ENCODE peak calls at places on chromosomes 16 and 17, in ten cellular contexts. One of them, this sample, is unnamed.

GRCh38 chr17:31226950-31227349 is 70.1 kb downstream of the OMG start:
- DNase-seq in psoas muscle: no peak
- DNase-seq in uterus: no peak
- DNase-seq in body of pancreas: no peak
- DNase-seq in PC-9: no peak
- DNase-seq in tibial artery: no peak
- DNase-seq in CD8-positive, alpha-beta T cell: no peak
- DNase-seq in A549: no peak
- DNase-seq in fibroblast of lung: no peak
- DNase-seq in PC-3: no peak
- DNase-seq in this sample: no peak

GRCh38 chr16:17416461-17417221 is 54.1 kb downstream of the XYLT1 start:
- DNase-seq in psoas muscle: no peak
- DNase-seq in uterus: no peak
- DNase-seq in body of pancreas: peak; percentile 59
- DNase-seq in PC-9: no peak
- DNase-seq in tibial artery: peak; percentile 55
- DNase-seq in CD8-positive, alpha-beta T cell: peak; percentile 38
- DNase-seq in A549: no peak
- DNase-seq in fibroblast of lung: peak; percentile 16
- DNase-seq in PC-3: no peak
- DNase-seq in this sample: peak; percentile 63

GRCh38 chr16:85833540-85833914 is 34.0 kb downstream of the COX4I1 start:
- DNase-seq in psoas muscle: no peak
- DNase-seq in uterus: no peak
- DNase-seq in body of pancreas: no peak
- DNase-seq in PC-9: no peak
- DNase-seq in tibial artery: no peak
- DNase-seq in CD8-positive, alpha-beta T cell: no peak
- DNase-seq in A549: no peak
- DNase-seq in fibroblast of lung: no peak
- DNase-seq in PC-3: no peak
- DNase-seq in this sample: peak; percentile 35

GRCh38 chr16:86015606-86016005 is 116.6 kb downstream of the IRF8 start:
- DNase-seq in psoas muscle: no peak
- DNase-seq in uterus: no peak
- DNase-seq in body of pancreas: no peak
- DNase-seq in PC-9: no peak
- DNase-seq in tibial artery: no peak
- DNase-seq in CD8-positive, alpha-beta T cell: no peak
- DNase-seq in A549: no peak
- DNase-seq in fibroblast of lung: no peak
- DNase-seq in PC-3: no peak
- DNase-seq in this sample: no peak

GRCh38 chr17:74215332-74215727 is 2.0 kb downstream of the TTYH2 start:
- DNase-seq in psoas muscle: peak; percentile 85
- DNase-seq in uterus: no peak
- DNase-seq in body of pancreas: no peak
- DNase-seq in PC-9: no peak
- DNase-seq in tibial artery: no peak
- DNase-seq in CD8-positive, alpha-beta T cell: no peak
- DNase-seq in A549: no peak
- DNase-seq in fibroblast of lung: no peak
- DNase-seq in PC-3: no peak
- DNase-seq in this sample: no peak

GRCh38 chr17:80030730-80031410 is 4.8 kb downstream of the TBC1D16 start:
- DNase-seq in psoas muscle: no peak
- DNase-seq in uterus: no peak
- DNase-seq in body of pancreas: peak; percentile 95
- DNase-seq in PC-9: peak; percentile 68
- DNase-seq in tibial artery: no peak
- DNase-seq in CD8-positive, alpha-beta T cell: no peak
- DNase-seq in A549: no peak
- DNase-seq in fibroblast of lung: no peak
- DNase-seq in PC-3: peak; percentile 90
- DNase-seq in this sample: peak; percentile 83

GRCh38 chr17:47615766-47616424 is 33.8 kb upstream of the KPNB1 start:
- DNase-seq in psoas muscle: no peak
- DNase-seq in uterus: no peak
- DNase-seq in body of pancreas: no peak
- DNase-seq in PC-9: peak; percentile 49
- DNase-seq in tibial artery: no peak
- DNase-seq in CD8-positive, alpha-beta T cell: no peak
- DNase-seq in A549: peak; percentile 66
- DNase-seq in fibroblast of lung: peak; percentile 71
- DNase-seq in PC-3: peak; percentile 92
- DNase-seq in this sample: no peak

GRCh38 chr17:41775394-41776226 is 10.9 kb downstream of the JUP start:
- DNase-seq in psoas muscle: peak; percentile 83
- DNase-seq in uterus: no peak
- DNase-seq in body of pancreas: no peak
- DNase-seq in PC-9: no peak
- DNase-seq in tibial artery: no peak
- DNase-seq in CD8-positive, alpha-beta T cell: no peak
- DNase-seq in A549: peak; percentile 81
- DNase-seq in fibroblast of lung: no peak
- DNase-seq in PC-3: no peak
- DNase-seq in this sample: no peak

GRCh38 chr16:49282690-49283375 is 1.2 kb upstream of the CBLN1 start:
- DNase-seq in psoas muscle: no peak
- DNase-seq in uterus: no peak
- DNase-seq in body of pancreas: peak; percentile 68
- DNase-seq in PC-9: no peak
- DNase-seq in tibial artery: no peak
- DNase-seq in CD8-positive, alpha-beta T cell: no peak
- DNase-seq in A549: no peak
- DNase-seq in fibroblast of lung: no peak
- DNase-seq in PC-3: no peak
- DNase-seq in this sample: no peak

GRCh38 chr16:79297805-79298204 is 302.7 kb downstream of the MAF start:
- DNase-seq in psoas muscle: no peak
- DNase-seq in uterus: no peak
- DNase-seq in body of pancreas: peak; percentile 7
- DNase-seq in PC-9: no peak
- DNase-seq in tibial artery: no peak
- DNase-seq in CD8-positive, alpha-beta T cell: no peak
- DNase-seq in A549: no peak
- DNase-seq in fibroblast of lung: no peak
- DNase-seq in PC-3: no peak
- DNase-seq in this sample: no peak

GRCh38 chr17:5866978-5867377 is 203.2 kb upstream of the WSCD1 start:
- DNase-seq in psoas muscle: no peak
- DNase-seq in uterus: no peak
- DNase-seq in body of pancreas: no peak
- DNase-seq in PC-9: no peak
- DNase-seq in tibial artery: no peak
- DNase-seq in CD8-positive, alpha-beta T cell: no peak
- DNase-seq in A549: no peak
- DNase-seq in fibroblast of lung: no peak
- DNase-seq in PC-3: no peak
- DNase-seq in this sample: no peak

GRCh38 chr17:40111221-40112128 is 10.3 kb upstream of the MSL1 start:
- DNase-seq in psoas muscle: peak; percentile 95
- DNase-seq in uterus: peak; percentile 97
- DNase-seq in body of pancreas: peak; percentile 98
- DNase-seq in PC-9: peak; percentile 71
- DNase-seq in tibial artery: peak; percentile 96
- DNase-seq in CD8-positive, alpha-beta T cell: peak; percentile 54
- DNase-seq in A549: peak; percentile 91
- DNase-seq in fibroblast of lung: peak; percentile 99
- DNase-seq in PC-3: peak; percentile 84
- DNase-seq in this sample: peak; percentile 84
- H3K4me1 ChIP-seq in psoas muscle: peaks cover 78% of the 10 kb centered on the region
- H3K4me1 ChIP-seq in uterus: peaks cover 40% of the 10 kb centered on the region
- H3K4me1 ChIP-seq in body of pancreas: peaks cover 84% of the 10 kb centered on the region
- H3K4me1 ChIP-seq in PC-9: peaks cover 38% of the 10 kb centered on the region
- H3K4me1 ChIP-seq in tibial artery: peaks cover 87% of the 10 kb centered on the region
- H3K4me1 ChIP-seq in CD8-positive, alpha-beta T cell: peaks cover 73% of the 10 kb centered on the region
- H3K4me1 ChIP-seq in A549: peaks cover 60% of the 10 kb centered on the region
- H3K4me1 ChIP-seq in fibroblast of lung: peaks cover 63% of the 10 kb centered on the region
- H3K4me1 ChIP-seq in PC-3: peaks cover 55% of the 10 kb centered on the region
- H3K4me1 ChIP-seq in this sample: peaks cover 76% of the 10 kb centered on the region

DNA sequence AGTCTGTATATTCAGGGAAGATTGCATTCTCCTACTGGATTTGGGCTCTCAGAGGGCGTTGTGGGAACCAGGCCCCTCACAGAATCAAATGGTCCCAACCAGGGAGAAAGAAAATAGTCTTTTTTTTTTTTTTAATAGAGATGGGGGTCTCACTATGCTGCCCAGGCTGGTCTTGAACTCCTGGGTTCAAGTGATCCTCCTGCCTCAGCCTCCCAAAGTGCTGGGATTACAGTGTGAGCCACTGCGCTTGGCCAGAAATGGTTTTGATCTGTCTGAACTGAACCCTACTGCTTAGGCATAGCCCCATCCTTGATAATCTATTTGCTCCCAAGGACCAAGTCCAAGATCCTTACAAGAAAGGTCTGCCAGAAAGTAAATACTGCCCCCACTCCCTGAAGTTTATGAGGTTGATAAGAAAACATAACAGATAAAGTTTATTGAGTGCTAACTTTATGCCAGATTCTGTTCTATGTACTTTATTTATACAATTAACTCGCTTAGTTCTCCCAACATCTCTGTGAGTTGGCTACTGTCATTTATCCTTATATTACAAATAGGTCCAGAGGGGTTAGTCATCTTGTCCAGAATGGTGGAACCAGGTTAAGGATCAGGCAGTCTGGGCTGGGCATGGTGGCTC is 13.5 kb downstream of the G6PC1 start:
- DNase-seq in psoas muscle: no peak
- DNase-seq in uterus: no peak
- DNase-seq in body of pancreas: no peak
- DNase-seq in PC-9: peak; percentile 34
- DNase-seq in tibial artery: no peak
- DNase-seq in CD8-positive, alpha-beta T cell: no peak
- DNase-seq in A549: peak; percentile 19
- DNase-seq in fibroblast of lung: no peak
- DNase-seq in PC-3: no peak
- DNase-seq in this sample: no peak
- H3K4me1 ChIP-seq in psoas muscle: no peaks in the 10 kb centered on the region
- H3K4me1 ChIP-seq in uterus: no peaks in the 10 kb centered on the region
- H3K4me1 ChIP-seq in body of pancreas: peaks cover 29% of the 10 kb centered on the region
- H3K4me1 ChIP-seq in PC-9: peaks cover 21% of the 10 kb centered on the region
- H3K4me1 ChIP-seq in tibial artery: peaks cover 8% of the 10 kb centered on the region
- H3K4me1 ChIP-seq in CD8-positive, alpha-beta T cell: no peaks in the 10 kb centered on the region
- H3K4me1 ChIP-seq in A549: peaks cover 8% of the 10 kb centered on the region
- H3K4me1 ChIP-seq in fibroblast of lung: no peaks in the 10 kb centered on the region
- H3K4me1 ChIP-seq in PC-3: peaks cover 10% of the 10 kb centered on the region
- H3K4me1 ChIP-seq in this sample: peaks cover 20% of the 10 kb centered on the region

DNA sequence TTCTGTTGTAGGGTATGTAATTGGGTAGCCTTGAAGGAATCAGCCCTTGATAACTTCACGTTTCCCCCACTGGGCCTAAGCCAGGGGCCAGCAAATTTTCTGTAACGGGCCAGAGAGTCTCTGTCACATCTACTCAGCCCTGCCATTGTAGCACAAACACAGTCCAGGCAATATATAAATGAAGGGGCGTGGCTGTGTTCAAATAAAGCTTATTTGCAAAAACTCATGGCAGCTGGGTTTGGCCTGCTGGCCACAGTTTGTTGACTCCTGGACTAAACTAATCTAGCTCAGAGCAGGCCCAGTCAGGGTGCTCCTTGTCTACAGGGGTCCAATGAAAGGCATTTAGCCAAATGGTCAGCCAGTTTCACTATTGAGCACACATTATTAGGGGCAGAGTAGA is 141.6 kb downstream of the CCDC182 start:
- DNase-seq in psoas muscle: no peak
- DNase-seq in uterus: no peak
- DNase-seq in body of pancreas: no peak
- DNase-seq in PC-9: no peak
- DNase-seq in tibial artery: no peak
- DNase-seq in CD8-positive, alpha-beta T cell: no peak
- DNase-seq in A549: no peak
- DNase-seq in fibroblast of lung: no peak
- DNase-seq in PC-3: no peak
- DNase-seq in this sample: no peak
- H3K4me1 ChIP-seq in psoas muscle: peaks cover 39% of the 10 kb centered on the region
- H3K4me1 ChIP-seq in uterus: no peaks in the 10 kb centered on the region
- H3K4me1 ChIP-seq in body of pancreas: peaks cover 48% of the 10 kb centered on the region
- H3K4me1 ChIP-seq in PC-9: no peaks in the 10 kb centered on the region
- H3K4me1 ChIP-seq in tibial artery: peaks cover 17% of the 10 kb centered on the region
- H3K4me1 ChIP-seq in CD8-positive, alpha-beta T cell: peaks cover 100% of the 10 kb centered on the region
- H3K4me1 ChIP-seq in A549: peaks cover 20% of the 10 kb centered on the region
- H3K4me1 ChIP-seq in fibroblast of lung: peaks cover 6% of the 10 kb centered on the region
- H3K4me1 ChIP-seq in PC-3: peaks cover 15% of the 10 kb centered on the region
- H3K4me1 ChIP-seq in this sample: peaks cover 54% of the 10 kb centered on the region

GRCh38 chr16:16018705-16019104 is 69.3 kb downstream of the ABCC1 start:
- DNase-seq in psoas muscle: no peak
- DNase-seq in uterus: no peak
- DNase-seq in body of pancreas: no peak
- DNase-seq in PC-9: no peak
- DNase-seq in tibial artery: no peak
- DNase-seq in CD8-positive, alpha-beta T cell: no peak
- DNase-seq in A549: peak; percentile 61
- DNase-seq in fibroblast of lung: peak; percentile 44
- DNase-seq in PC-3: peak; percentile 38
- DNase-seq in this sample: no peak
- H3K4me1 ChIP-seq in psoas muscle: peaks cover 43% of the 10 kb centered on the region
- H3K4me1 ChIP-seq in uterus: peaks cover 15% of the 10 kb centered on the region
- H3K4me1 ChIP-seq in body of pancreas: peaks cover 32% of the 10 kb centered on the region
- H3K4me1 ChIP-seq in PC-9: peaks cover 86% of the 10 kb centered on the region
- H3K4me1 ChIP-seq in tibial artery: peaks cover 82% of the 10 kb centered on the region
- H3K4me1 ChIP-seq in CD8-positive, alpha-beta T cell: no peaks in the 10 kb centered on the region
- H3K4me1 ChIP-seq in A549: peaks cover 98% of the 10 kb centered on the region
- H3K4me1 ChIP-seq in fibroblast of lung: peaks cover 44% of the 10 kb centered on the region
- H3K4me1 ChIP-seq in PC-3: peaks cover 68% of the 10 kb centered on the region
- H3K4me1 ChIP-seq in this sample: peaks cover 32% of the 10 kb centered on the region

This sample was measured in lower lobe of right lung.